ENCODE peak calls at places on chromosome 7, in four cellular contexts. T is HepG2, J is K562, D is HCT116. M is an unnamed sample.

GRCh38 chr7:155222046-155222445 is 75.6 kb upstream of the INSIG1 start:
- DNase-seq in D (no peak), T (no peak), J (no peak), M (no peak)

GRCh38 chr7:139647085-139647484 is 123.6 kb downstream of the CLEC2L start:
- DNase-seq in T (no peak), D (no peak), J (no peak), M (no peak)

GRCh38 chr7:155470686-155471638 is 13.0 kb downstream of the EN2 start:
- DNase-seq in D (no peak), J (no peak), T (no peak), M (no peak)

GRCh38 chr7:2567663-2568238 is 9.0 kb downstream of the IQCE start:
- DNase-seq in T (peak), D (no peak), J (peak), M (no peak)

GRCh38 chr7:27154901-27155815 is 1.3 kb downstream of the HOXA7 start:
- DNase-seq in D (no peak), J (no peak), T (no peak), M (no peak)

GRCh38 chr7:95511716-95512260 is 26.0 kb downstream of the ASB4 start:
- DNase-seq in T (peak), D (peak), J (peak), M (no peak)

GRCh38 chr7:134585897-134586296 is 37.0 kb downstream of the AKR1B15 start:
- DNase-seq in T (no peak), D (no peak), J (no peak), M (no peak)

GRCh38 chr7:100556541-100556940 is 17.2 kb downstream of the SAP25 start:
- DNase-seq in D (no peak), T (no peak), J (no peak), M (no peak)

GRCh38 chr7:38558786-38559185 is 72.4 kb downstream of the AMPH start:
- DNase-seq in J (no peak), D (no peak), T (no peak), M (no peak)

GRCh38 chr7:150903627-150904026 is 51.3 kb downstream of the AOC1 start:
- DNase-seq in T (no peak), D (no peak), J (no peak), M (no peak)

GRCh38 chr7:7820939-7821338 is 102.5 kb upstream of the RPA3 start:
- DNase-seq in D (no peak), J (no peak), T (no peak), M (no peak)

GRCh38 chr7:141225916-141226618 is 152.2 kb downstream of the TMEM178B start:
- DNase-seq in T (no peak), J (no peak), D (no peak), M (no peak)

GRCh38 chr7:2757904-2758672 is 70.1 kb downstream of the AMZ1 start:
- DNase-seq in T (peak), D (peak), J (peak), M (peak)

GRCh38 chr7:157133304-157133703 is 5.4 kb upstream of the UBE3C start:
- DNase-seq in J (no peak), D (no peak), T (no peak), M (no peak)

GRCh38 chr7:113774182-113774807 is 144.5 kb downstream of the PPP1R3A start:
- DNase-seq in T (peak), D (peak), J (peak), M (peak)

GRCh38 chr7:2182461-2182860 is 50.3 kb downstream of the MAD1L1 start:
- DNase-seq in D (no peak), J (no peak), T (no peak), M (no peak)

GRCh38 chr7:142612264-142612881 is 136.9 kb upstream of the PRSS1 start:
- DNase-seq in J (no peak), D (no peak), T (no peak), M (no peak)

GRCh38 chr7:128259131-128260056 is 18.3 kb downstream of the LEP start:
- DNase-seq in D (peak), J (no peak), T (no peak), M (no peak)

GRCh38 chr7:140478361-140479061 is 794 bp downstream of the MKRN1 start:
- DNase-seq in J (peak), D (no peak), T (no peak), M (no peak)

DNA sequence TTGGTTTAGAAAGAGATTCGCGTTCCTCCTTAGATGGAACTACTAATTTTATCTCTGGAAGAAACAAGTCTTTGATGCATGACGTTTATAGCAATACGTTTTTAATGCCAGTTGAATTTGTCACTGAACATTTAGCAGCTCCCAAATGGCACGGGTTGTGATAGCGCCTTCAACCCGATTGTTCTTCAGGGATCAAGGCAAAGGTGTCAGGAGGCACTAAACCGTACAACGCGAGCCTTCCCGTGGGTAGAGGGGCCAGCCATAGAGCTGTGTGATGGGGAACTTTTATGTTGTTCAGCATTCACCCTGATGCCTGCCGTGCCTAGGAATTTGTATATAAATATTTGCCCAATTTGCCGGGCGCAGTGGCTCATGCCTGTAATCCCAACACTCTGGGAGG is 3.4 kb downstream of the GET4 start:
- DNase-seq in T (no peak), D (no peak), J (no peak), M (no peak)
- H3K27ac ChIP-seq in T (no peak), D (no peak), J (no peak), M (no peak)

GRCh38 chr7:50470250-50471163 is 20.4 kb upstream of the FIGNL1 start:
- DNase-seq in J (no peak), T (no peak), D (no peak), M (no peak)
- TF ChIP-seq TCF7L2 in J (no peak), T (no peak), D (no peak), M (no peak)

GRCh38 chr7:71145906-71146901 is 14.3 kb downstream of the GALNT17 start:
- DNase-seq in D (no peak), T (no peak), J (no peak), M (no peak)
- H3K4me3 ChIP-seq in D (no peak), T (no peak), J (no peak), M (no peak)

GRCh38 chr7:149772236-149772820 is 1.1 kb downstream of the ZNF467 start:
- DNase-seq in J (peak), D (no peak), T (no peak), M (no peak)
- H3K27ac ChIP-seq in J (peak), D (peak), T (no peak), M (peak)

GRCh38 chr7:116863168-116863670 is 832 bp downstream of the CAPZA2 start:
- DNase-seq in D (no peak), J (peak), T (peak), M (no peak)
- TF ChIP-seq TCF7L2 in D (no peak), J (no peak), T (no peak), M (no peak)

GRCh38 chr7:101985646-101986199 is 168.3 kb downstream of the CUX1 start:
- DNase-seq in J (no peak), D (no peak), T (no peak), M (no peak)
- H3K4me3 ChIP-seq in J (no peak), D (no peak), T (no peak), M (no peak)